ENCODE peak calls at places on chromosomes 7 and 10, in six cellular contexts. One of them, this sample, is unnamed.

GRCh38 chr7:112134039-112134438 is 72.2 kb downstream of the DOCK4 start:
- DNase-seq in CD4-positive, alpha-beta T cell: no peak
- DNase-seq in prostate gland: no peak
- DNase-seq in adrenal gland: no peak
- DNase-seq in substantia nigra: no peak
- DNase-seq in effector memory CD4-positive, alpha-beta T cell: no peak
- DNase-seq in this sample: no peak

GRCh38 chr10:125661942-125662515 is 20.9 kb downstream of the TEX36 start:
- DNase-seq in CD4-positive, alpha-beta T cell: no peak
- DNase-seq in prostate gland: no peak
- DNase-seq in adrenal gland: no peak
- DNase-seq in substantia nigra: no peak
- DNase-seq in effector memory CD4-positive, alpha-beta T cell: no peak
- DNase-seq in this sample: no peak

GRCh38 chr7:23490357-23491131 is 20.3 kb upstream of the IGF2BP3 start:
- DNase-seq in CD4-positive, alpha-beta T cell: peak
- DNase-seq in prostate gland: no peak
- DNase-seq in adrenal gland: peak
- DNase-seq in substantia nigra: no peak
- DNase-seq in effector memory CD4-positive, alpha-beta T cell: peak
- DNase-seq in this sample: peak

GRCh38 chr7:6444516-6445269 is 3.1 kb downstream of the DAGLB start:
- DNase-seq in CD4-positive, alpha-beta T cell: no peak
- DNase-seq in prostate gland: no peak
- DNase-seq in adrenal gland: no peak
- DNase-seq in substantia nigra: no peak
- DNase-seq in effector memory CD4-positive, alpha-beta T cell: no peak
- DNase-seq in this sample: no peak

GRCh38 chr7:156073366-156074052 is 261.2 kb upstream of the SHH start:
- DNase-seq in CD4-positive, alpha-beta T cell: no peak
- DNase-seq in prostate gland: peak
- DNase-seq in adrenal gland: no peak
- DNase-seq in substantia nigra: no peak
- DNase-seq in effector memory CD4-positive, alpha-beta T cell: no peak
- DNase-seq in this sample: no peak

GRCh38 chr10:70500812-70501301 is 22.3 kb downstream of the PALD1 start:
- DNase-seq in CD4-positive, alpha-beta T cell: no peak
- DNase-seq in prostate gland: no peak
- DNase-seq in adrenal gland: peak
- DNase-seq in substantia nigra: no peak
- DNase-seq in effector memory CD4-positive, alpha-beta T cell: no peak
- DNase-seq in this sample: no peak

GRCh38 chr7:7707756-7708310 is 10.6 kb downstream of the RPA3 start:
- DNase-seq in CD4-positive, alpha-beta T cell: no peak
- DNase-seq in prostate gland: no peak
- DNase-seq in adrenal gland: no peak
- DNase-seq in substantia nigra: no peak
- DNase-seq in effector memory CD4-positive, alpha-beta T cell: no peak
- DNase-seq in this sample: no peak

GRCh38 chr10:12252882-12253546 is 57.0 kb downstream of the CDC123 start:
- DNase-seq in CD4-positive, alpha-beta T cell: no peak
- DNase-seq in prostate gland: no peak
- DNase-seq in adrenal gland: no peak
- DNase-seq in substantia nigra: no peak
- DNase-seq in effector memory CD4-positive, alpha-beta T cell: no peak
- DNase-seq in this sample: no peak

GRCh38 chr7:32533313-32534024 is 38.2 kb downstream of the AVL9 start:
- DNase-seq in CD4-positive, alpha-beta T cell: no peak
- DNase-seq in prostate gland: no peak
- DNase-seq in adrenal gland: no peak
- DNase-seq in substantia nigra: no peak
- DNase-seq in effector memory CD4-positive, alpha-beta T cell: no peak
- DNase-seq in this sample: no peak

GRCh38 chr7:42883950-42884349 is 27.9 kb downstream of the C7orf25 start:
- DNase-seq in CD4-positive, alpha-beta T cell: no peak
- DNase-seq in prostate gland: peak
- DNase-seq in adrenal gland: peak
- DNase-seq in substantia nigra: no peak
- DNase-seq in effector memory CD4-positive, alpha-beta T cell: no peak
- DNase-seq in this sample: no peak

GRCh38 chr10:77251297-77252013 is 386.2 kb downstream of the KCNMA1 start:
- DNase-seq in CD4-positive, alpha-beta T cell: no peak
- DNase-seq in prostate gland: no peak
- DNase-seq in adrenal gland: peak
- DNase-seq in substantia nigra: no peak
- DNase-seq in effector memory CD4-positive, alpha-beta T cell: no peak
- DNase-seq in this sample: no peak

GRCh38 chr10:106515206-106515790 is 649.2 kb downstream of the SORCS1 start:
- DNase-seq in CD4-positive, alpha-beta T cell: no peak
- DNase-seq in prostate gland: peak
- DNase-seq in adrenal gland: no peak
- DNase-seq in substantia nigra: no peak
- DNase-seq in effector memory CD4-positive, alpha-beta T cell: no peak
- DNase-seq in this sample: no peak

GRCh38 chr10:58371473-58371872 is 13.7 kb upstream of the TFAM start:
- DNase-seq in CD4-positive, alpha-beta T cell: no peak
- DNase-seq in prostate gland: no peak
- DNase-seq in adrenal gland: no peak
- DNase-seq in substantia nigra: no peak
- DNase-seq in effector memory CD4-positive, alpha-beta T cell: no peak
- DNase-seq in this sample: no peak

GRCh38 chr10:132724436-132724835 is 61.5 kb downstream of the NKX6-2 start:
- DNase-seq in CD4-positive, alpha-beta T cell: no peak
- DNase-seq in prostate gland: no peak
- DNase-seq in adrenal gland: no peak
- DNase-seq in substantia nigra: no peak
- DNase-seq in effector memory CD4-positive, alpha-beta T cell: no peak
- DNase-seq in this sample: no peak

GRCh38 chr10:30210296-30210695 is 138.8 kb downstream of the MTPAP start:
- DNase-seq in CD4-positive, alpha-beta T cell: no peak
- DNase-seq in prostate gland: no peak
- DNase-seq in adrenal gland: no peak
- DNase-seq in substantia nigra: no peak
- DNase-seq in effector memory CD4-positive, alpha-beta T cell: no peak
- DNase-seq in this sample: no peak

GRCh38 chr10:8255301-8255700 is 200.8 kb downstream of the GATA3 start:
- DNase-seq in CD4-positive, alpha-beta T cell: no peak
- DNase-seq in prostate gland: no peak
- DNase-seq in adrenal gland: no peak
- DNase-seq in substantia nigra: no peak
- DNase-seq in effector memory CD4-positive, alpha-beta T cell: no peak
- DNase-seq in this sample: no peak

GRCh38 chr7:50315193-50315592 is 10.7 kb downstream of the IKZF1 start:
- DNase-seq in CD4-positive, alpha-beta T cell: peak
- DNase-seq in prostate gland: no peak
- DNase-seq in adrenal gland: no peak
- DNase-seq in substantia nigra: no peak
- DNase-seq in effector memory CD4-positive, alpha-beta T cell: no peak
- DNase-seq in this sample: no peak

GRCh38 chr7:132497098-132497497 is 79.2 kb downstream of the PLXNA4 start:
- DNase-seq in CD4-positive, alpha-beta T cell: no peak
- DNase-seq in prostate gland: no peak
- DNase-seq in adrenal gland: no peak
- DNase-seq in substantia nigra: no peak
- DNase-seq in effector memory CD4-positive, alpha-beta T cell: no peak
- DNase-seq in this sample: no peak

GRCh38 chr7:47878662-47879061 is 69.6 kb downstream of the PKD1L1 start:
- DNase-seq in CD4-positive, alpha-beta T cell: no peak
- DNase-seq in prostate gland: no peak
- DNase-seq in adrenal gland: no peak
- DNase-seq in substantia nigra: no peak
- DNase-seq in effector memory CD4-positive, alpha-beta T cell: no peak
- DNase-seq in this sample: no peak

GRCh38 chr7:17696422-17696821 is 243.9 kb downstream of the SNX13 start:
- DNase-seq in CD4-positive, alpha-beta T cell: no peak
- DNase-seq in prostate gland: peak
- DNase-seq in adrenal gland: no peak
- DNase-seq in substantia nigra: no peak
- DNase-seq in effector memory CD4-positive, alpha-beta T cell: no peak
- DNase-seq in this sample: no peak

GRCh38 chr7:30503273-30504212 is 1.1 kb downstream of the GGCT start:
- DNase-seq in CD4-positive, alpha-beta T cell: no peak
- DNase-seq in prostate gland: no peak
- DNase-seq in adrenal gland: no peak
- DNase-seq in substantia nigra: no peak
- DNase-seq in effector memory CD4-positive, alpha-beta T cell: no peak
- DNase-seq in this sample: no peak

GRCh38 chr7:141198191-141198958 is 124.5 kb downstream of the TMEM178B start:
- DNase-seq in CD4-positive, alpha-beta T cell: no peak
- DNase-seq in prostate gland: no peak
- DNase-seq in adrenal gland: no peak
- DNase-seq in substantia nigra: no peak
- DNase-seq in effector memory CD4-positive, alpha-beta T cell: no peak
- DNase-seq in this sample: no peak

GRCh38 chr10:63633677-63634487 is 112.7 kb downstream of the REEP3 start:
- DNase-seq in CD4-positive, alpha-beta T cell: no peak
- DNase-seq in prostate gland: peak
- DNase-seq in adrenal gland: peak
- DNase-seq in substantia nigra: no peak
- DNase-seq in effector memory CD4-positive, alpha-beta T cell: no peak
- DNase-seq in this sample: no peak

GRCh38 chr7:20112646-20113045 is 104.5 kb downstream of the MACC1 start:
- DNase-seq in CD4-positive, alpha-beta T cell: no peak
- DNase-seq in prostate gland: no peak
- DNase-seq in adrenal gland: no peak
- DNase-seq in substantia nigra: no peak
- DNase-seq in effector memory CD4-positive, alpha-beta T cell: no peak
- DNase-seq in this sample: no peak

GRCh38 chr7:85074-85945 is 107.1 kb upstream of the FAM20C start:
- DNase-seq in CD4-positive, alpha-beta T cell: no peak
- DNase-seq in prostate gland: no peak
- DNase-seq in adrenal gland: peak
- DNase-seq in substantia nigra: no peak
- DNase-seq in effector memory CD4-positive, alpha-beta T cell: no peak
- DNase-seq in this sample: no peak

GRCh38 chr10:17022399-17022798 is 107.2 kb downstream of the CUBN start:
- DNase-seq in CD4-positive, alpha-beta T cell: no peak
- DNase-seq in prostate gland: no peak
- DNase-seq in adrenal gland: no peak
- DNase-seq in substantia nigra: no peak
- DNase-seq in effector memory CD4-positive, alpha-beta T cell: no peak
- DNase-seq in this sample: no peak
- H3K27ac ChIP-seq in CD4-positive, alpha-beta T cell: no peak
- H3K27ac ChIP-seq in prostate gland: no peak
- H3K27ac ChIP-seq in adrenal gland: no peak
- H3K27ac ChIP-seq in substantia nigra: no peak
- H3K27ac ChIP-seq in effector memory CD4-positive, alpha-beta T cell: peak
- H3K27ac ChIP-seq in this sample: no peak

DNA sequence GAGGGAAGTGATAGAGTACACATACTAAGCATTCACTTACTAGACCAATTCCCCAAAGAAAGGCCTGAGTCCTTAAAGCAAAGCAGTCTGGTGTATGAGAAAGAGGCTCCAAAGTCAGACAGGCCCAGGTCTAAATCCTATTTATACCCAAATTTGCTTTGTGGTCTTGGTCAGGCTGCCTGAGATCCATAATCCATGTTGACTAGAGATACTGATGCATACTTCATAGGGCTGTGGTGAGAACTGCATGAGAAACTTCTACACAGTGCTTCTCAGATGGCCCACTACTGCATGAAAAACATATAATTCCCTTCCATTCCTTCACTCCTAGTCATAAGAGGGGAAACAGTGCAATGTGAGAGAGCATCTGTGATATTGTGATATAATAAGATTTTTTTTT is 81.6 kb upstream of the SP4 start:
- DNase-seq in CD4-positive, alpha-beta T cell: no peak
- DNase-seq in prostate gland: no peak
- DNase-seq in adrenal gland: no peak
- DNase-seq in substantia nigra: no peak
- DNase-seq in effector memory CD4-positive, alpha-beta T cell: no peak
- DNase-seq in this sample: no peak
- H3K27ac ChIP-seq in CD4-positive, alpha-beta T cell: no peak
- H3K27ac ChIP-seq in prostate gland: no peak
- H3K27ac ChIP-seq in adrenal gland: no peak
- H3K27ac ChIP-seq in substantia nigra: no peak
- H3K27ac ChIP-seq in effector memory CD4-positive, alpha-beta T cell: no peak
- H3K27ac ChIP-seq in this sample: no peak

GRCh38 chr10:122033224-122033926 is 44.4 kb downstream of the TACC2 start:
- DNase-seq in CD4-positive, alpha-beta T cell: no peak
- DNase-seq in prostate gland: peak
- DNase-seq in adrenal gland: no peak
- DNase-seq in substantia nigra: no peak
- DNase-seq in effector memory CD4-positive, alpha-beta T cell: no peak
- DNase-seq in this sample: no peak
- H3K27ac ChIP-seq in CD4-positive, alpha-beta T cell: no peak
- H3K27ac ChIP-seq in prostate gland: peak
- H3K27ac ChIP-seq in adrenal gland: no peak
- H3K27ac ChIP-seq in substantia nigra: no peak
- H3K27ac ChIP-seq in effector memory CD4-positive, alpha-beta T cell: no peak
- H3K27ac ChIP-seq in this sample: no peak

GRCh38 chr10:62058896-62059423 is 157.5 kb downstream of the ARID5B start:
- DNase-seq in CD4-positive, alpha-beta T cell: no peak
- DNase-seq in prostate gland: no peak
- DNase-seq in adrenal gland: no peak
- DNase-seq in substantia nigra: no peak
- DNase-seq in effector memory CD4-positive, alpha-beta T cell: no peak
- DNase-seq in this sample: no peak
- H3K27ac ChIP-seq in CD4-positive, alpha-beta T cell: no peak
- H3K27ac ChIP-seq in prostate gland: no peak
- H3K27ac ChIP-seq in adrenal gland: no peak
- H3K27ac ChIP-seq in substantia nigra: no peak
- H3K27ac ChIP-seq in effector memory CD4-positive, alpha-beta T cell: no peak
- H3K27ac ChIP-seq in this sample: no peak

GRCh38 chr10:101291254-101292193 is 62.3 kb upstream of the LBX1 start:
- DNase-seq in CD4-positive, alpha-beta T cell: peak
- DNase-seq in prostate gland: peak
- DNase-seq in adrenal gland: peak
- DNase-seq in substantia nigra: no peak
- DNase-seq in effector memory CD4-positive, alpha-beta T cell: peak
- DNase-seq in this sample: peak

GRCh38 chr10:101292194-101293006 is 61.6 kb upstream of the BTRC start:
- DNase-seq in CD4-positive, alpha-beta T cell: no peak
- DNase-seq in prostate gland: no peak
- DNase-seq in adrenal gland: no peak
- DNase-seq in substantia nigra: no peak
- DNase-seq in effector memory CD4-positive, alpha-beta T cell: no peak
- DNase-seq in this sample: peak

GRCh38 chr10:101295266-101295665 is 58.7 kb upstream of the BTRC start:
- DNase-seq in CD4-positive, alpha-beta T cell: no peak
- DNase-seq in prostate gland: no peak
- DNase-seq in adrenal gland: no peak
- DNase-seq in substantia nigra: no peak
- DNase-seq in effector memory CD4-positive, alpha-beta T cell: no peak
- DNase-seq in this sample: no peak

GRCh38 chr10:101293007-101293723 is 60.8 kb upstream of the BTRC start:
- DNase-seq in CD4-positive, alpha-beta T cell: no peak
- DNase-seq in prostate gland: no peak
- DNase-seq in adrenal gland: no peak
- DNase-seq in substantia nigra: no peak
- DNase-seq in effector memory CD4-positive, alpha-beta T cell: no peak
- DNase-seq in this sample: no peak

GRCh38 chr10:101294109-101294508 is 59.9 kb upstream of the BTRC start:
- DNase-seq in CD4-positive, alpha-beta T cell: no peak
- DNase-seq in prostate gland: no peak
- DNase-seq in adrenal gland: no peak
- DNase-seq in substantia nigra: no peak
- DNase-seq in effector memory CD4-positive, alpha-beta T cell: no peak
- DNase-seq in this sample: no peak
- H3K27ac ChIP-seq in CD4-positive, alpha-beta T cell: no peak
- H3K27ac ChIP-seq in prostate gland: no peak
- H3K27ac ChIP-seq in adrenal gland: no peak
- H3K27ac ChIP-seq in substantia nigra: no peak
- H3K27ac ChIP-seq in effector memory CD4-positive, alpha-beta T cell: no peak
- H3K27ac ChIP-seq in this sample: no peak